ENCODE peak calls at places on chromosomes 7 and 10, in eight cellular contexts. L is posterior cingulate gyrus, V is astrocyte of the spinal cord, W is ovary, J is ACHN, E is T-helper 9 cell, B is EL, F is neuronal stem cell. X is an unnamed sample.

GRCh38 chr7:5586279-5586962 is 162.8 kb upstream of the TNRC18 start:
- DNase-seq in L (no peak), V (no peak), W (no peak), J (no peak), E (no peak), B (no peak), F (no peak), X (no peak)

GRCh38 chr10:59177031-59177861 is 803 bp downstream of the PHYHIPL start:
- DNase-seq in L (peak), V (peak), W (peak), J (peak), E (no peak), B (peak), F (peak), X (peak)

GRCh38 chr10:114905450-114905849 is 32.5 kb upstream of the TRUB1 start:
- DNase-seq in L (no peak), V (peak), W (no peak), J (peak), E (no peak), B (peak), F (no peak), X (no peak)

GRCh38 chr7:84191261-84191660 is 3.3 kb downstream of the SEMA3A start:
- DNase-seq in L (no peak), V (peak), W (no peak), J (peak), E (no peak), B (peak), F (no peak), X (no peak)

GRCh38 chr7:22821702-22822485 is 755 bp downstream of the TOMM7 start:
- DNase-seq in L (no peak), V (peak), W (no peak), J (peak), E (no peak), B (peak), F (no peak), X (no peak)

GRCh38 chr10:97888641-97889262 is 39.1 kb downstream of the GOLGA7B start:
- DNase-seq in L (no peak), V (peak), W (no peak), J (peak), E (no peak), B (peak), F (no peak), X (no peak)

GRCh38 chr10:77699080-77699645 is 61.6 kb upstream of the KCNMA1 start:
- DNase-seq in L (no peak), V (no peak), W (no peak), J (no peak), E (no peak), B (no peak), F (no peak), X (no peak)

GRCh38 chr7:54560726-54561125 is 18.6 kb downstream of the VSTM2A start:
- DNase-seq in L (no peak), V (no peak), W (no peak), J (no peak), E (no peak), B (no peak), F (no peak), X (no peak)

GRCh38 chr7:85205754-85206153 is 18.9 kb upstream of the SEMA3D start:
- DNase-seq in L (no peak), V (no peak), W (no peak), J (no peak), E (no peak), B (no peak), F (no peak), X (no peak)

GRCh38 chr10:14560274-14560673 is 214.4 kb downstream of the FAM107B start:
- DNase-seq in L (no peak), V (peak), W (no peak), J (peak), E (peak), B (peak), F (no peak), X (no peak)

GRCh38 chr7:101172854-101173751 is 7.0 kb downstream of the NAT16 start:
- DNase-seq in L (no peak), V (peak), W (no peak), J (peak), E (no peak), B (peak), F (no peak), X (no peak)

GRCh38 chr7:151381333-151382078 is 28.3 kb downstream of the WDR86 start:
- DNase-seq in L (peak), V (no peak), W (peak), J (no peak), E (peak), B (no peak), F (no peak), X (no peak)

GRCh38 chr7:102152672-102153585 is 133.7 kb upstream of the SH2B2 start:
- DNase-seq in L (no peak), V (peak), W (no peak), J (peak), E (no peak), B (no peak), F (no peak), X (no peak)

GRCh38 chr10:18737841-18738240 is 78.6 kb downstream of the ARL5B start:
- DNase-seq in L (no peak), V (peak), W (no peak), J (no peak), E (no peak), B (peak), F (no peak), X (no peak)

GRCh38 chr7:158274404-158274811 is 313.2 kb downstream of the PTPRN2 start:
- DNase-seq in L (peak), V (no peak), W (no peak), J (no peak), E (no peak), B (no peak), F (no peak), X (no peak)

GRCh38 chr10:43390791-43391190 is 18.2 kb downstream of the HNRNPF start:
- DNase-seq in L (peak), V (peak), W (no peak), J (peak), E (no peak), B (peak), F (no peak), X (no peak)

GRCh38 chr7:23783115-23783514 is 73.1 kb downstream of the STK31 start:
- DNase-seq in L (no peak), V (no peak), W (no peak), J (no peak), E (no peak), B (no peak), F (no peak), X (no peak)

GRCh38 chr7:108456845-108457540 is 757 bp upstream of the NRCAM start:
- DNase-seq in L (no peak), V (no peak), W (no peak), J (no peak), E (no peak), B (no peak), F (no peak), X (no peak)

GRCh38 chr7:17773289-17773626 is 167.0 kb downstream of the SNX13 start:
- DNase-seq in L (no peak), V (peak), W (no peak), J (peak), E (no peak), B (peak), F (no peak), X (no peak)

GRCh38 chr10:130014734-130015695 is 50.9 kb upstream of the EBF3 start:
- DNase-seq in L (no peak), V (no peak), W (no peak), J (no peak), E (no peak), B (no peak), F (no peak), X (no peak)

GRCh38 chr10:57014758-57015157 is 653.7 kb upstream of the ZWINT start:
- DNase-seq in L (no peak), V (no peak), W (no peak), J (no peak), E (no peak), B (no peak), F (no peak), X (no peak)

GRCh38 chr7:112377607-112378006 is 72.7 kb upstream of the IFRD1 start:
- DNase-seq in L (no peak), V (no peak), W (no peak), J (no peak), E (no peak), B (no peak), F (no peak), X (no peak)

GRCh38 chr10:44806895-44807294 is 104.2 kb upstream of the TMEM72 start:
- DNase-seq in L (no peak), V (no peak), W (no peak), J (no peak), E (no peak), B (no peak), F (no peak), X (no peak)

GRCh38 chr10:125037145-125037544 is 95.2 kb downstream of the ZRANB1 start:
- DNase-seq in L (peak), V (peak), W (no peak), J (peak), E (no peak), B (peak), F (no peak), X (no peak)

GRCh38 chr10:94439275-94439861 is 37.0 kb downstream of the TBC1D12 start:
- DNase-seq in L (no peak), V (peak), W (no peak), J (no peak), E (no peak), B (peak), F (no peak), X (no peak)

GRCh38 chr7:41239596-41239995 is 463.3 kb downstream of the INHBA start:
- DNase-seq in L (no peak), V (no peak), W (no peak), J (no peak), E (no peak), B (no peak), F (no peak), X (no peak)